ENCODE peak calls at places on chromosomes 5 and 9, in four cellular contexts. One of them, this sample, is unnamed.

GRCh38 chr5:73273379-73274050 is 100.5 kb downstream of the TMEM174 start:
- DNase-seq in pons: no peak
- DNase-seq in C1 segment of cervical spinal cord: no peak
- DNase-seq in PC-3: peak; percentile 44
- DNase-seq in this sample: no peak

GRCh38 chr9:79166005-79166404 is 405.8 kb upstream of the TLE4 start:
- DNase-seq in pons: no peak
- DNase-seq in C1 segment of cervical spinal cord: no peak
- DNase-seq in PC-3: peak; percentile 36
- DNase-seq in this sample: no peak

GRCh38 chr5:150113047-150113744 is 26.8 kb upstream of the CSF1R start:
- DNase-seq in pons: no peak
- DNase-seq in C1 segment of cervical spinal cord: no peak
- DNase-seq in PC-3: peak; percentile 53
- DNase-seq in this sample: no peak

GRCh38 chr5:149837680-149838269 is 106.8 kb downstream of the PDE6A start:
- DNase-seq in pons: peak; percentile 57
- DNase-seq in C1 segment of cervical spinal cord: peak; percentile 22
- DNase-seq in PC-3: peak; percentile 90
- DNase-seq in this sample: peak; percentile 71

GRCh38 chr5:139820606-139821005 is 25.0 kb downstream of the PSD2 start:
- DNase-seq in pons: no peak
- DNase-seq in C1 segment of cervical spinal cord: no peak
- DNase-seq in PC-3: no peak
- DNase-seq in this sample: no peak

GRCh38 chr5:16005210-16005609 is 174.4 kb downstream of the MARCHF11 start:
- DNase-seq in pons: no peak
- DNase-seq in C1 segment of cervical spinal cord: no peak
- DNase-seq in PC-3: no peak
- DNase-seq in this sample: no peak

GRCh38 chr5:141084487-141084989 is 9.9 kb upstream of the PCDHB2 start:
- DNase-seq in pons: peak; percentile 78
- DNase-seq in C1 segment of cervical spinal cord: no peak
- DNase-seq in PC-3: peak; percentile 47
- DNase-seq in this sample: no peak

GRCh38 chr9:34984049-34984448 is 5.5 kb upstream of the DNAJB5 start:
- DNase-seq in pons: no peak
- DNase-seq in C1 segment of cervical spinal cord: no peak
- DNase-seq in PC-3: peak; percentile 40
- DNase-seq in this sample: no peak

GRCh38 chr9:91536211-91536691 is 112.6 kb upstream of the NFIL3 start:
- DNase-seq in pons: no peak
- DNase-seq in C1 segment of cervical spinal cord: no peak
- DNase-seq in PC-3: peak; percentile 90
- DNase-seq in this sample: no peak

GRCh38 chr5:119032653-119033052 is 38.2 kb upstream of the DMXL1 start:
- DNase-seq in pons: peak; percentile 33
- DNase-seq in C1 segment of cervical spinal cord: no peak
- DNase-seq in PC-3: no peak
- DNase-seq in this sample: no peak

GRCh38 chr9:116087751-116088194 is 65.8 kb upstream of the PAPPA start:
- DNase-seq in pons: peak; percentile 16
- DNase-seq in C1 segment of cervical spinal cord: peak; percentile 1
- DNase-seq in PC-3: peak; percentile 53
- DNase-seq in this sample: peak; percentile 7

GRCh38 chr9:106707291-106707690 is 155.7 kb upstream of the ZNF462 start:
- DNase-seq in pons: no peak
- DNase-seq in C1 segment of cervical spinal cord: no peak
- DNase-seq in PC-3: no peak
- DNase-seq in this sample: no peak

GRCh38 chr9:92140074-92140753 is 25.0 kb upstream of the SPTLC1 start:
- DNase-seq in pons: peak; percentile 38
- DNase-seq in C1 segment of cervical spinal cord: peak; percentile 47
- DNase-seq in PC-3: peak; percentile 73
- DNase-seq in this sample: no peak

GRCh38 chr9:77085416-77085815 is 66.0 kb downstream of the FOXB2 start:
- DNase-seq in pons: no peak
- DNase-seq in C1 segment of cervical spinal cord: no peak
- DNase-seq in PC-3: peak; percentile 42
- DNase-seq in this sample: no peak

GRCh38 chr5:143635146-143635752 is 176.7 kb upstream of the HMHB1 start:
- DNase-seq in pons: no peak
- DNase-seq in C1 segment of cervical spinal cord: no peak
- DNase-seq in PC-3: peak; percentile 63
- DNase-seq in this sample: no peak

GRCh38 chr5:5572010-5572982 is 149.8 kb downstream of the ICE1 start:
- DNase-seq in pons: no peak
- DNase-seq in C1 segment of cervical spinal cord: no peak
- DNase-seq in PC-3: no peak
- DNase-seq in this sample: no peak

This sample was measured in cerebellar nuclear complex.